ENCODE peak calls at places on chromosomes 11 and 22, in four cellular contexts. U, H, P and T are unnamed samples.

GRCh38 chr11:116948375-116948774 is 111.0 kb upstream of the APOA1 start:
- DNase-seq in U (no peak), H (no peak), P (no peak), T (no peak)

GRCh38 chr11:11871991-11872401 is 30.2 kb downstream of the USP47 start:
- DNase-seq in U (no peak), H (no peak), P (no peak), T (no peak)

GRCh38 chr22:39176067-39176621 is 23.7 kb upstream of the CBX7 start:
- DNase-seq in U (no peak), H (peak; percentile 77), P (no peak), T (peak; percentile 20)

GRCh38 chr11:12831471-12832202 is 157.4 kb downstream of the TEAD1 start:
- DNase-seq in U (no peak), H (no peak), P (no peak), T (no peak)

GRCh38 chr11:14908214-14908880 is 16.3 kb upstream of the CYP2R1 start:
- DNase-seq in U (no peak), H (no peak), P (no peak), T (no peak)

GRCh38 chr11:65611758-65612603 is 2.0 kb downstream of the MAP3K11 start:
- DNase-seq in U (no peak), H (no peak), P (no peak), T (no peak)

GRCh38 chr11:95690100-95690499 is 99.5 kb downstream of the FAM76B start:
- DNase-seq in U (no peak), H (no peak), P (no peak), T (no peak)

GRCh38 chr11:73795925-73796632 is 8.4 kb downstream of the MRPL48 start:
- DNase-seq in U (no peak), H (peak; percentile 38), P (no peak), T (no peak)

GRCh38 chr22:23020659-23021293 is 49.5 kb upstream of the GNAZ start:
- DNase-seq in U (no peak), H (no peak), P (no peak), T (no peak)

GRCh38 chr22:29145321-29146072 is 60.2 kb upstream of the EMID1 start:
- DNase-seq in U (no peak), H (no peak), P (no peak), T (no peak)

GRCh38 chr22:34035209-34035608 is 114.9 kb upstream of the LARGE1 start:
- DNase-seq in U (no peak), H (no peak), P (no peak), T (no peak)

GRCh38 chr11:87322570-87322969 is 284.8 kb downstream of the TMEM135 start:
- DNase-seq in U (no peak), H (no peak), P (no peak), T (no peak)

GRCh38 chr22:27029584-27030130 is 372.3 kb downstream of the MIAT start:
- DNase-seq in U (no peak), H (no peak), P (no peak), T (no peak)

GRCh38 chr11:9834281-9834680 is 170.4 kb downstream of the SWAP70 start:
- DNase-seq in U (no peak), H (no peak), P (no peak), T (no peak)

GRCh38 chr11:60634151-60634550 is 65.3 kb upstream of the MS4A8 start:
- DNase-seq in U (no peak), H (no peak), P (peak; percentile 32), T (no peak)

GRCh38 chr11:79006854-79007253 is 432.2 kb upstream of the NARS2 start:
- DNase-seq in U (no peak), H (no peak), P (no peak), T (no peak)

GRCh38 chr11:125332821-125333220 is 163.2 kb downstream of the FEZ1 start:
- DNase-seq in U (no peak), H (no peak), P (no peak), T (no peak)

GRCh38 chr11:20599424-20600346 is at the start of gene SLC6A5:
- DNase-seq in U (no peak), H (peak; percentile 32), P (no peak), T (no peak)

GRCh38 chr11:93740031-93740801 is 1.1 kb downstream of the TAF1D start:
- DNase-seq in U (peak; percentile 16), H (no peak), P (no peak), T (no peak)

GRCh38 chr22:35454416-35455054 is 54.6 kb downstream of the MCM5 start:
- DNase-seq in U (no peak), H (no peak), P (no peak), T (no peak)

GRCh38 chr22:25484498-25484897 is 80.0 kb upstream of the GRK3 start:
- DNase-seq in U (no peak), H (no peak), P (no peak), T (no peak)

GRCh38 chr11:50188040-50188439 is 155.4 kb downstream of the OR4C45 start:
- DNase-seq in U (no peak), H (no peak), P (no peak), T (no peak)

GRCh38 chr22:30408388-30409101 is 11.7 kb downstream of the SEC14L2 start:
- DNase-seq in U (peak; percentile 62), H (no peak), P (no peak), T (no peak)

GRCh38 chr11:17771841-17772401 is 37.3 kb downstream of the KCNC1 start:
- DNase-seq in U (no peak), H (no peak), P (no peak), T (no peak)

GRCh38 chr11:69106124-69106811 is 49.5 kb upstream of the SMIM38 start:
- DNase-seq in U (no peak), H (no peak), P (no peak), T (no peak)

GRCh38 chr22:40958329-40958728 is 7.2 kb downstream of the RBX1 start:
- DNase-seq in U (no peak), H (no peak), P (no peak), T (no peak)

GRCh38 chr22:40216041-40216756 is 38.5 kb downstream of the TNRC6B start:
- DNase-seq in U (no peak), H (no peak), P (no peak), T (no peak)

GRCh38 chr22:37995460-37995859 is 11.1 kb upstream of the SOX10 start:
- DNase-seq in U (no peak), H (no peak), P (no peak), T (no peak)

GRCh38 chr11:43736502-43737193 is 56.1 kb downstream of the HSD17B12 start:
- DNase-seq in U (no peak), H (no peak), P (no peak), T (peak; percentile 76)

GRCh38 chr11:70527429-70528045 is 129.2 kb downstream of the CTTN start:
- DNase-seq in U (no peak), H (no peak), P (peak; percentile 8), T (no peak)

GRCh38 chr22:45548991-45549736 is 46.5 kb downstream of the FBLN1 start:
- DNase-seq in U (peak; percentile 79), H (peak; percentile 42), P (peak; percentile 50), T (no peak)

GRCh38 chr11:69552951-69553350 is 71.5 kb downstream of the LINC01488 start:
- DNase-seq in U (no peak), H (no peak), P (no peak), T (no peak)

GRCh38 chr22:45844949-45845613 is 131.9 kb downstream of the WNT7B start:
- DNase-seq in U (no peak), H (no peak), P (no peak), T (peak; percentile 46)

DNA sequence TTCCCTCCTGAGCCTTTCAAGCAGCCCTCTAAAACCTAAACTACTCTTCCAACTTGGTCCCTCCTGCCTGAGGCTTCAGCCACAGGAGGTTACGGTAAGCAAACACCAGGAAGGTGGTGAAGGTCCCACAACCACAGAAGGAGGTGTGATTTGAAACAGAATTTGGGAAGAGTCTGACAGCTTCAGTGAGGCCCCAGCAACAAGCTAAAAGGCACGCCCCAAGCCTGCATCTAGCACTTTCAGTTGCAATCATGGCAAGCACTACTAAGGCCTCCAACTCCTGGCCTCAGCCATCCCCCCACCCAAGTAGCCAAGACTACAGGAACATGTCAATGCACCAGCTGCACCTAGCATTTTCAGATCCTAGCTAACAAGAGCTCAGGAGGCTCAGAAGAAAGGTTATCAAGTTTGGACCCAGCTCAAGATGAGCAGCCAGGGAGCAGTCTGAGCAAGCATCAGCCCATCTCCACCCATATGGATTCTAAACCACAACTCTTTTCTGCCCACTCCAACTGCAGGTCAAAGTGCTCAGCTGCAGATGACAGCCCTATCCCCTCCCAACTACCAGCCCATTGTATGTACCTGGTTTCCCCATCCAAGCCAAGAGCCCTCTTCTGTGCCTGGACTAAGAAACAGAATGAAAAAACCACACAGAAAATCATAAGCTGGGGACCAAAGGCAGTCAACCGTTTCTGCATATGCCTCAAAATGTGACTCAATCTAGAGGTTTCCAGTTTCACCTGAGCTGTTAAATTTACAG is 10.4 kb upstream of the AHNAK start:
- DNase-seq in U (no peak), H (no peak), P (peak; percentile 54), T (no peak)
- H3K4me3 ChIP-seq in U (no peak overlapping the region), H (peak overlapping the region; percentile 39), P (no peak overlapping the region), T (no peak overlapping the region)

GRCh38 chr11:33868646-33869461 is 23.0 kb downstream of the LMO2 start:
- DNase-seq in U (no peak), H (no peak), P (peak; percentile 35), T (no peak)
- H3K4me3 ChIP-seq in U (no peak overlapping the region), H (peak overlapping the region; percentile 78), P (peak overlapping the region; percentile 24), T (peak overlapping the region; percentile 20)

GRCh38 chr11:130118636-130119387 is 40.8 kb upstream of the ST14 start:
- DNase-seq in U (no peak), H (no peak), P (no peak), T (no peak)
- H3K4me3 ChIP-seq in U (no peak overlapping the region), H (no peak overlapping the region), P (no peak overlapping the region), T (no peak overlapping the region)

DNA sequence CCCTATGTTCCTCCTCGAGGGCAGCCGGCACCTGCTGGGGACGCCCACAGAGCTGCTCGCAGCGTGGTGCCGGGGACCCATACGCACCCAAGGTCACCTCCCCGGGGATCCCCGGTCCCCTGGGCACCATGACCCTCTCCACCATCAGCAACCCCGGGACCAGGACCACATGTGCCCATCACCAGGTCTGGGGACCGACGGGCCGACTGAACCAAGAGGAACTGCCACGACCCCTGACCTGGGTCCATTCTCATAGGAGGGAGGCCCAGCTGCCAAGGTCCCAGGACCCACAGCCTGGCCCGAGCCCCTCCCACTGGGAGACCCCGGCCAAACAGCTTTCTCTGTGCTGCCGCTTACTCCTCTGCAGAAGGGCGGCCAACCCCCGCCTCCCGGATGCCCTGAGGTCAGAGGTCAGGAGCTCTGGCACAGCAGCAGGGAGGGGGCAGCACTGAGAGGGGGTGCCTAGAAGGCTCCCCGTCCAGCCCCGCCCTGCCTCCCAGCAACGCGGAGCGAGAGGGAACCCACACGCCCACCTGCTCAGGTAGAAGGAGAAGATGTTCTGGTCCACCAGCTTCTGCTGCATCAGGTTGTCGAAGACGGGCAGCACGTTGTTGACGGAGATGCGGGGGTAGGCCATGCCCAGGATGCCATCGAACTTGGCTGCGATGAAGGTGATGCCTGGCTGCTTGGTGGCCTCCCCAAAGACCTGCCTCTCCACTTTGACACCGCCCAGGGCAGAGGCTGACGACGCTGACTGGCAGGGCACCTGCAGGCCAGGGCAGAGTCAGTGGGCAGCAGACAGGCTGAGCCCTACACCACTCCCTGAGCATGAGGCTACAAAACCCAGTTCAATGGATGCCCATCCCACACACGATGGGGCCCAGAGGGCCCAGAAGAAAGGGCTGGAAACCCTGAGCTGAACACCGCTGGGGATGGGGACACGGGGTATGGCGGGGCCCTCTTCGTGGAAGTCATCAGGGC is 6.6 kb downstream of the CTSD start:
- DNase-seq in U (no peak), H (no peak), P (peak; percentile 32), T (no peak)
- H3K4me3 ChIP-seq in U (no peak overlapping the region), H (peak overlapping the region; percentile 21), P (no peak overlapping the region), T (no peak overlapping the region)

DNA sequence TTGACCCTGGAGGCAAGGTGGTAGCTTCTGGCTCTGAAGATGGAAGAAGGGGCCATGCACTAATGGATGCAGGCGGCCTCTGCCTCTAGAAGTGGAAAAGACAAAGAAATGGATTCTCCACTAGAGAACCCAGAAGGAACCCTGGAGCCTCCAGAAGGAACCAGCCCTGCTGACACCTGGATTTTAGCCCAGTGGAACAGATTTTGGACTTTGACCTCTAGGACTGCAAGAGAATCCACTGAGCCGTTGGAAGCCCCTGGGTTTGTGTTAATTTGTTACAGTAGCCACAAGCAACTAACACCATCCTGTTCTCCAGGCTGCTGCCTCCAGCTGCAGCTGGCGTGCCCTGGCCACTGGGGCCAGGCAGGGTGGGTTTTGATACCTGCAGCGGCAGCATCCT is 77.0 kb upstream of the PARVG start:
- DNase-seq in U (no peak), H (no peak), P (no peak), T (no peak)
- H3K4me3 ChIP-seq in U (no peak overlapping the region), H (no peak overlapping the region), P (no peak overlapping the region), T (no peak overlapping the region)